ENCODE peak calls at places on chromosomes 7 and 10, in six cellular contexts. J is retinal pigment epithelial cell, Z is A549, G is testis, K is breast epithelium, H is progenitor cell of endocrine pancreas. L is an unnamed sample.

GRCh38 chr7:92830532-92831110 is 5.8 kb downstream of the CDK6 start:
- DNase-seq in J (no peak), Z (no peak), G (no peak), K (no peak), H (no peak), L (no peak)

GRCh38 chr10:42640610-42641229 is 2.4 kb upstream of the ZNF33B start:
- DNase-seq in J (no peak), Z (peak; percentile 54), G (no peak), K (peak; percentile 22), H (no peak), L (peak; percentile 95)

GRCh38 chr7:24978837-24979469 is 1.0 kb downstream of the OSBPL3 start:
- DNase-seq in J (no peak), Z (no peak), G (no peak), K (peak; percentile 48), H (no peak), L (no peak)

GRCh38 chr7:107810626-107811025 is 7.6 kb upstream of the SLC26A3 start:
- DNase-seq in J (no peak), Z (no peak), G (no peak), K (no peak), H (no peak), L (no peak)

GRCh38 chr7:67402280-67402679 is 405.6 kb downstream of the TYW1 start:
- DNase-seq in J (no peak), Z (no peak), G (no peak), K (no peak), H (no peak), L (no peak)

GRCh38 chr7:151242181-151243044 is 6.1 kb downstream of the SMARCD3 start:
- DNase-seq in J (no peak), Z (no peak), G (no peak), K (no peak), H (no peak), L (no peak)

GRCh38 chr10:29709484-29710002 is 74.8 kb upstream of the SVIL start:
- DNase-seq in J (no peak), Z (no peak), G (no peak), K (no peak), H (no peak), L (no peak)

GRCh38 chr10:104441601-104442000 is 88.0 kb downstream of the CFAP58 start:
- DNase-seq in J (no peak), Z (peak; percentile 8), G (no peak), K (no peak), H (no peak), L (peak; percentile 77)

GRCh38 chr10:82742478-82742877 is 867.5 kb downstream of the NRG3 start:
- DNase-seq in J (peak; percentile 71), Z (peak; percentile 13), G (no peak), K (no peak), H (no peak), L (peak; percentile 69)

GRCh38 chr10:124091646-124092269 is 1.6 kb downstream of the CHST15 start:
- DNase-seq in J (no peak), Z (no peak), G (peak; percentile 31), K (no peak), H (peak; percentile 26), L (no peak)

GRCh38 chr7:41537024-41537423 is 165.9 kb downstream of the INHBA start:
- DNase-seq in J (no peak), Z (no peak), G (no peak), K (no peak), H (no peak), L (no peak)

GRCh38 chr7:157004050-157004838 is 6.2 kb downstream of the MNX1 start:
- DNase-seq in J (no peak), Z (no peak), G (no peak), K (no peak), H (no peak), L (no peak)

GRCh38 chr7:130393799-130394411 is 13.6 kb downstream of the CPA1 start:
- DNase-seq in J (no peak), Z (no peak), G (no peak), K (no peak), H (no peak), L (no peak)

GRCh38 chr7:126804604-126805003 is 448.1 kb downstream of the GRM8 start:
- DNase-seq in J (no peak), Z (no peak), G (no peak), K (no peak), H (no peak), L (no peak)

GRCh38 chr10:118340486-118340885 is 1.6 kb downstream of the FAM204A start:
- DNase-seq in J (no peak), Z (no peak), G (no peak), K (no peak), H (no peak), L (no peak)

GRCh38 chr7:154171422-154171821 is 119.2 kb downstream of the DPP6 start:
- DNase-seq in J (no peak), Z (no peak), G (no peak), K (no peak), H (no peak), L (no peak)

GRCh38 chr7:108102913-108103312 is 27.2 kb downstream of the LAMB4 start:
- DNase-seq in J (no peak), Z (no peak), G (no peak), K (no peak), H (no peak), L (no peak)

GRCh38 chr7:75624134-75624832 is 114.5 kb downstream of the HIP1 start:
- DNase-seq in J (no peak), Z (no peak), G (peak; percentile 37), K (no peak), H (no peak), L (peak; percentile 52)

GRCh38 chr10:132036153-132036886 is 29.4 kb upstream of the JAKMIP3 start:
- DNase-seq in J (no peak), Z (peak; percentile 57), G (peak; percentile 43), K (no peak), H (no peak), L (no peak)

GRCh38 chr10:132035476-132035875 is 30.3 kb upstream of the JAKMIP3 start:
- DNase-seq in J (no peak), Z (no peak), G (no peak), K (no peak), H (no peak), L (no peak)

GRCh38 chr10:132037676-132037975 is 28.1 kb upstream of the JAKMIP3 start:
- DNase-seq in J (no peak), Z (no peak), G (no peak), K (no peak), H (no peak), L (no peak)

GRCh38 chr10:132039371-132039770 is 26.4 kb upstream of the JAKMIP3 start:
- DNase-seq in J (no peak), Z (no peak), G (no peak), K (no peak), H (no peak), L (no peak)

DNA sequence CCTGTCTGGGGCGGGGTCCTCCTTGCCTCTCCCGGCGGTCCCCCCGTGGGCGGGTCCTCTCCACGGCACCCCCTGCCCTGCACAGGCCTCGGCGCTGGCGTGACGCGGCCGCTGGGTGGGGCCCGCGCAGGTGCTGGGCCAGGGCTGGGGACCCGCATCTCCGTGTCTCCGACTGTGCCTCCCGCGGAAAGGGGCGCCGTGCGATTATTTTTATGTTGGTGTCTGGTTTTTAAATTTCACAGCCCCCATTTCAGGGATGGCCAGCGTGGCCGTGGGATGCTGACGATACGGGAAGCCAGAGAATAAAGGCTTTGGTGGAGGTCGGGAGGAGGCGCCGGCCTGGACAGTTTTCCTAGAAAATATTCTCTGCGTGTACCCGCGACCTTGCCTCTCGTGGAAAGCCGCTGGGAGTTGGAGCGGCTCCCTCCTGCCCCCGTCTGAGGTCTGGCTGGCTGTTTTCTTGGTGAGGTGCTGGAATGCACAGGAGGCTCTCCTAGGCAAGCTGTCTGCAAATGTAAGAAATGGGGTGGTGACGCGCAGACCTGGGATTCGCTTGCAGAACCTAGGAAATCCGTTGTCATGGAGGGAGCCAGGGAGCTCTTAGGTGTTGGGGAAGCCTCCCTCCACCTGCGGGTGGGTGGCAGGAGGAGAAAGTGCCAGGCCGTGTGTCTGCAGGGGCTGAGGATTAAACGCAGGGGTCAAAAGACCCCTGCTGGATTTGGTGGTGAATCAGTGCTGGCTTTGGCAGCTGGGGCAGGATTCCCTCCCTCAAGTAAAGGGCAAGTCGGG is 28.7 kb upstream of the JAKMIP3 start:
- DNase-seq in J (no peak), Z (no peak), G (no peak), K (no peak), H (no peak), L (no peak)
- TF ChIP-seq CTCF in J (no peak), Z (peak; percentile 45), G (no peak), K (no peak), H (peak; percentile 30), L (no peak)

DNA sequence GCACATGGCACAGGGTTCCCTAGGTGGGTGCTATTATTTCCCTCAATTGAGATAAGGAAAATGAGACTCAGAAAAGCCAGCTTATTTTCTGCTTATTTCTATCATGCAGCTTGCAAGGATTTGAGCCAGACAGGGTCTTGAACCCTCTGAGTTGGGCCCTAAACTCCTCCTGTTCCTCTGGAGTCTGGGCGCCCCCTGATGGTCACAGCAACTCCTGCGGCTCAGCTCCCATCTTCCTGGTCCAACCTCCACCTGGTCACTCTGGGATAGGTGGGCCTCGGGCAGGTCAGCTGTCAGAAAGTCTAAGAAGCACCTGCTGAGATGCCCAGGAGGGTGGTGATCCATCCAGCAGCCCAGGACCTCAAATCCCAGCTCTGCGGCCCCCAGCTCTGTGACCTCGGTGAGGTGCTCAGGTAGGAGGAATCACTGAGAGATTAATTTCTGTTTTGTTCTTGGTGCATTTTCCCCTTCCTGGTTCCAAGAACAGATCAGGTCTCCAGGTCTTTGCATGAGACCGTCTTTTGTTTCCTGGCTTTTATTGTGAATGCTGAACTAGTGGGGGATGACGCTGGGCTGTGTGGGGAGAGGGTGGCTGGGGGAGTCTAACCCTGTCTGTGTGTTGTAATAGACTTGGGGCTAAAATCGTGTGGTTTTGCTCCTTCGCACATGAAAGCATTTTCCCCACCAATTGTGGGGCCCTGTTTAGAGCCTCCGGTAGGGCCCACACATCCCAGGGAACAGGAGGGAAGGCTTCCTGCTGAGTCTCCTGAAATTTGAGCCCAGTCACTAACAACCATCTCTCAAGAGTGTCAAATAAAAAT is 32.8 kb downstream of the TMEM130 start:
- DNase-seq in J (no peak), Z (peak; percentile 67), G (peak; percentile 68), K (no peak), H (peak; percentile 49), L (peak; percentile 65)
- TF ChIP-seq CTCF in J (peak; percentile 93), Z (peak; percentile 73), G (peak; percentile 51), K (no peak), H (peak; percentile 75), L (peak; percentile 71)

GRCh38 chr7:106074257-106074656 is 37.9 kb downstream of the SYPL1 start:
- DNase-seq in J (no peak), Z (no peak), G (no peak), K (no peak), H (no peak), L (no peak)
- TF ChIP-seq CTCF in J (no peak), Z (no peak), G (no peak), K (no peak), H (no peak), L (no peak)

GRCh38 chr7:3397324-3397723 is 96.3 kb downstream of the SDK1 start:
- DNase-seq in J (no peak), Z (no peak), G (no peak), K (no peak), H (no peak), L (no peak)

GRCh38 chr7:3393862-3394261 is 92.8 kb downstream of the SDK1 start:
- DNase-seq in J (no peak), Z (peak; percentile 4), G (no peak), K (no peak), H (no peak), L (peak; percentile 24)

GRCh38 chr7:3404490-3404889 is 103.4 kb downstream of the SDK1 start:
- DNase-seq in J (peak; percentile 91), Z (no peak), G (no peak), K (no peak), H (no peak), L (peak; percentile 31)

DNA sequence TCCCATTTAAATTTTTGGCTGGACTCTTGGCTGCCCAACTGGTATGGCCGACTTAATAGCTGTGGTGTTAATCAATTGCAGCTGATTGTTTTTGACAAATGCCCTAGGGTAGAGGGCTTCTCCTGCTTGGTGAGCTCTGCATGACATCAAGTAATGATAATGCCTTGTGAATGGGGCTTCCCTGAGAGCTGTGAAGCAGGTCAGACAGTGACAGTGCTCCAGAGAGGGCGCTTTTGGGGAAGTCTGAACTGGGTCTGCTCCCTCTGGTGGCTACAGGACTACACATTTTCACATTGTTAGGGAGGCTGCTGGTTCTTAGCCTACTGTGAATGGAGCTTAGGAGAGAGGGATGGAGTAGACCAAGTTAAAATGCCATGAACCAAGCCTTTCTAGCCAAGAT is 98.8 kb downstream of the SDK1 start:
- DNase-seq in J (no peak), Z (peak; percentile 61), G (no peak), K (no peak), H (no peak), L (peak; percentile 47)
- TF ChIP-seq CTCF in J (peak; percentile 28), Z (peak; percentile 28), G (no peak), K (no peak), H (peak; percentile 44), L (no peak)